ENCODE peak calls at places on chromosomes 7 and 10, in nine cellular contexts. F is transverse colon, W is suprapubic skin, P is GM12878, T is heart left ventricle, B is prostate gland, D is H1, U is right lobe of liver, A is uterus. E is an unnamed sample. For H3K36me3, the result is how much of the 10 kb centered on the place peaks cover.

GRCh38 chr7:25054849-25055248 is 70.2 kb downstream of the CYCS start:
- DNase-seq in B (no peak), W (no peak), P (no peak), A (no peak), T (no peak), D (no peak), U (no peak), F (no peak), E (no peak)

GRCh38 chr7:41292457-41292856 is 410.4 kb downstream of the INHBA start:
- DNase-seq in B (no peak), F (no peak), D (no peak), T (no peak), W (no peak), U (no peak), P (no peak), A (no peak), E (no peak)

GRCh38 chr7:8724080-8724718 is 290.8 kb downstream of the NXPH1 start:
- DNase-seq in A (no peak), P (no peak), T (no peak), B (no peak), U (no peak), F (peak), D (peak), W (no peak), E (no peak)

GRCh38 chr7:136868496-136869005 is at the start of gene CHRM2:
- DNase-seq in F (no peak), P (no peak), B (no peak), W (no peak), A (no peak), D (peak), T (peak), U (no peak), E (no peak)

GRCh38 chr10:117818696-117819095 is 228.0 kb downstream of the RAB11FIP2 start:
- DNase-seq in D (no peak), W (no peak), P (no peak), B (no peak), A (no peak), U (no peak), F (no peak), T (no peak), E (no peak)

GRCh38 chr10:57675125-57675524 is 592.6 kb downstream of the IPMK start:
- DNase-seq in B (no peak), A (no peak), T (no peak), D (no peak), W (no peak), U (no peak), P (no peak), F (no peak), E (no peak)

GRCh38 chr7:77284005-77284404 is 84.4 kb upstream of the FGL2 start:
- DNase-seq in A (no peak), T (no peak), U (no peak), B (no peak), D (no peak), W (no peak), P (no peak), F (no peak), E (no peak)

GRCh38 chr7:14835399-14835798 is 67.2 kb downstream of the DGKB start:
- DNase-seq in A (no peak), T (no peak), P (no peak), D (no peak), W (no peak), F (no peak), B (no peak), U (no peak), E (peak)

GRCh38 chr7:43454936-43455518 is 127.9 kb upstream of the STK17A start:
- DNase-seq in B (no peak), A (no peak), D (no peak), T (no peak), P (peak), U (no peak), W (no peak), F (no peak), E (no peak)

GRCh38 chr7:78473011-78473410 is 674.4 kb downstream of the PHTF2 start:
- DNase-seq in D (no peak), B (no peak), U (no peak), F (no peak), T (no peak), A (no peak), P (no peak), W (no peak), E (no peak)

GRCh38 chr7:79159040-79159664 is 294.3 kb downstream of the MAGI2 start:
- DNase-seq in W (no peak), B (no peak), T (no peak), A (no peak), P (no peak), D (no peak), F (no peak), U (no peak), E (no peak)

GRCh38 chr10:11898372-11899066 is 75.4 kb downstream of the PROSER2 start:
- DNase-seq in F (no peak), T (no peak), W (no peak), D (no peak), P (no peak), A (no peak), U (peak), B (peak), E (no peak)

GRCh38 chr10:80484677-80485409 is 30.7 kb downstream of the TSPAN14 start:
- DNase-seq in B (no peak), A (no peak), T (no peak), D (no peak), U (no peak), P (no peak), W (no peak), F (no peak), E (no peak)

GRCh38 chr10:48494611-48495010 is 110.3 kb downstream of the ARHGAP22 start:
- DNase-seq in T (no peak), A (no peak), W (no peak), F (no peak), B (no peak), D (no peak), P (no peak), U (no peak), E (no peak)

GRCh38 chr10:110305767-110306451 is 1.2 kb upstream of the SMNDC1 start:
- DNase-seq in P (peak), T (no peak), B (peak), W (no peak), U (no peak), F (peak), A (no peak), D (no peak), E (peak)

GRCh38 chr10:79345241-79346011 is 1.8 kb upstream of the PPIF start:
- DNase-seq in A (no peak), W (no peak), D (no peak), U (no peak), P (no peak), T (no peak), F (no peak), B (no peak), E (peak)

GRCh38 chr7:84073476-84073875 is 121.1 kb downstream of the SEMA3A start:
- DNase-seq in P (no peak), B (no peak), D (no peak), U (no peak), T (no peak), W (no peak), F (no peak), A (no peak), E (no peak)

GRCh38 chr7:12092499-12093130 is 118.5 kb upstream of the TMEM106B start:
- DNase-seq in T (no peak), U (no peak), B (no peak), W (no peak), D (no peak), A (no peak), P (no peak), F (no peak), E (no peak)

GRCh38 chr10:79904671-79905321 is 44.1 kb downstream of the SFTPD start:
- DNase-seq in B (peak), T (peak), P (no peak), U (peak), F (peak), A (peak), D (peak), W (peak), E (peak)

GRCh38 chr10:52491246-52492000 is 177.3 kb downstream of the DKK1 start:
- DNase-seq in P (no peak), B (no peak), D (no peak), W (no peak), U (no peak), T (no peak), A (no peak), F (no peak), E (no peak)

GRCh38 chr7:95662987-95663386 is 66.7 kb upstream of the PDK4 start:
- DNase-seq in U (no peak), T (no peak), F (no peak), B (no peak), W (no peak), D (no peak), P (no peak), A (no peak), E (no peak)

GRCh38 chr10:46050956-46051355 is 4.9 kb upstream of the MSMB start:
- DNase-seq in T (no peak), W (no peak), B (no peak), A (no peak), U (no peak), P (no peak), F (no peak), D (no peak), E (no peak)

GRCh38 chr10:75019360-75019759 is 92.1 kb upstream of the SAMD8 start:
- DNase-seq in A (no peak), P (no peak), D (no peak), U (no peak), B (no peak), T (no peak), F (no peak), W (no peak), E (no peak)

GRCh38 chr7:28125381-28126046 is 55.1 kb downstream of the JAZF1 start:
- DNase-seq in F (no peak), D (no peak), U (no peak), W (no peak), P (no peak), T (no peak), B (no peak), A (peak), E (no peak)

GRCh38 chr7:116538138-116538537 is 13.3 kb downstream of the CAV1 start:
- DNase-seq in D (no peak), U (no peak), T (no peak), P (no peak), F (no peak), B (no peak), W (no peak), A (no peak), E (no peak)
- H3K36me3 ChIP-seq in D (under half), U (under half), T (half or more), P (under half), F (under half), B (under half), W (under half), A (under half), E (under half)

GRCh38 chr7:100827330-100828226 is at the start of gene EPHB4:
- DNase-seq in P (no peak), A (peak), U (peak), T (peak), D (peak), F (peak), B (peak), W (peak), E (no peak)
- TF ChIP-seq POLR2A in P (no peak), A (peak), U (peak), T (peak), D (peak), F (peak), B (peak), W (no peak), E (no peak)

GRCh38 chr7:151631968-151632749 is 112.5 kb upstream of the RHEB start:
- DNase-seq in U (peak), P (peak), W (peak), T (peak), F (peak), D (peak), A (peak), B (peak), E (peak)
- H3K27ac ChIP-seq in U (peak), P (peak), W (peak), T (peak), F (peak), D (no peak), A (peak), B (peak), E (peak)

DNA sequence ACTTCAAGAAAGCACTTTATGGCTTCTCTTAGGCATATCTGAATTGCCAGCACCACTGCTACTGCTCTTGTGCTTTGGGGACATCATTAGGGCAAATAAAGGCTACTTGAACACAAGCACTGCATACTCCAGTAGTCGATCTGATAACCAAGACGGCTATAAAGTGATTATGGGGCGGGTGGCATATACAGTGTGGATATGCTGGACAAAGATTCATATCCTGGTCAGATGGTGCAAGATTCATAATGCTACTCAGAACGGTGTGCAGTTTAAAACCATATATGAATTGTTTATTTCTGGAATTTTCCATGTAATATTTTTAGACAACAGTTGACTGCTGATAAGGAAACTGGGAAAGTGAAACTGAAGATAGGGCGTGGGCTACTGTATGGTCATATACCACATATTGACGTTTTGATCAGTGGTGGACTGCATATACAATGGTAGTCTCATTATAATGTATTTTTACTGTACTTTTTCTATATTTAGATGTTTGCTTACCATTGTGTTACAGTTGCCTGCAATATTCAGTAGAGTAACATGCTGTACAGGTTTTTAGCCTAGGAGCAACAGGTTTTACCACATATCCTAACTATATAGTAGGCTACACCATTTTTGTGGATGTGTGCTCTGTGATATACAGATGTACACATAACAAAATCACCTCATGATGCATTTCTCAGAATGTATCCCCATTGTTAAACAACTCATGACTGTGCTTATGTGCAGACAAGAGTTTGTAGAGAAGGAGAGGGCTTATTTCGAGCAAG is 15.2 kb downstream of the ANLN start:
- DNase-seq in U (no peak), W (no peak), D (no peak), P (no peak), B (no peak), A (no peak), T (no peak), F (no peak), E (no peak)
- H3K36me3 ChIP-seq in U (under half), W (under half), D (under half), P (under half), B (under half), A (under half), T (under half), F (under half), E (under half)

DNA sequence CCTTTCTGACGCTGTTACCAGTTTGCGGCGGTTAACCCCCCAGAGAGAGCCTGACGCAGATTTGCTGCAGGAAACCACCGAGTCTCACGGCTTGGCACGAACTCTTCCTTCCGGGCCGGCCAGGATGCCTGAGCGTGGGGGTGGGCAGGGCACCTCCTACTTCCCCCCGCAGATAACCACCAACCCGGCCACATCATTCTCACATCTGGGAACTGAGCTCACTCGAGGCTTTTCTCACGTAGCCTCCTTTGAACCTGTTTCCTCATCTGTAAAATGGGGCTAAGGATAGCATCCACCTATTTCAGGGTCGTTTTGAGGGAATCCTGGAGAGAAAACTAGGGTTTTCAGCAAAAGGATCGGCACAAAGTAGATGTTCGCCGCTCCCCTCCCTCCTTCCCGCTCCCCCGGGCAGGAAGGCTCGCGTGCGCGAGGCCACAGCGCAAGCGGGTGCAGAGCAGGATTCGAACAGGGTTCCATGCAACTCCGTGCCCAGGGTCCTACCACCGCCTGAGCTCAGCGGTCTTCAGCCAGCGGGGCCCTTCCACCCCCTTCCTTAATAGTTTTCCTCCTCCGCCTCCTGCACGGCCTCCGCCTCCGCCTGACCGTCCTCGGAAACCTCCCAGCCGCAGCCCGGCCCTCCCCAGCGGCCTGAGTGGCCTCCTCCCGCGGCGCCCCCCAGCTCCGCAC is 23.7 kb downstream of the DDIT4 start:
- DNase-seq in W (peak), A (peak), U (peak), B (peak), T (peak), D (no peak), F (peak), P (peak), E (peak)
- TF ChIP-seq POLR2A in W (peak), A (peak), U (no peak), B (peak), T (peak), D (no peak), F (no peak), P (no peak), E (no peak)

GRCh38 chr10:32530231-32530630 is 84.3 kb downstream of the CCDC7 start:
- DNase-seq in A (no peak), B (no peak), U (no peak), W (no peak), F (no peak), T (no peak), P (no peak), D (no peak), E (no peak)
- H3K27ac ChIP-seq in A (no peak), B (no peak), U (no peak), W (no peak), F (no peak), T (no peak), P (no peak), D (no peak), E (no peak)

DNA sequence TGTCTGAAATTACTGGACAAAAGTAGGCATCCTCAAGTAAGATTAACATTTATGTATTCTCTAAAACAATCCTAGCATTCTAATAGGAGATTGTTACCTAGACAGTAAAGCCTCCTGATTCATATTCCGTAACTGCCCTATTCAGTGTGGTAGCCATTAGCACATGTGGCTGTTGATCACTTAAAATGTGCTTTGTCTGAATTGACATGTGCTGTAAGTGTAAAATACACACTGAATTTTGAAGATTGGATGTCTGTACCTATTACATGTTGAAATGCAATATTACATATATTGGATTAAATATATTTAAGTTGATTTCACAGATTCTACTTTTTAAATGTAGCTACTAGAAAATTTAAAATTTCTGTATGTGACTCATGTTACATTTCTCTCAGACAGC is 14.6 kb downstream of the EDRF1 start:
- DNase-seq in U (no peak), D (no peak), B (no peak), W (no peak), P (no peak), T (no peak), F (no peak), A (no peak), E (no peak)
- H3K36me3 ChIP-seq in U (under half), D (half or more), B (under half), W (half or more), P (under half), T (half or more), F (half or more), A (under half), E (half or more)

GRCh38 chr7:100428967-100429636 is 529 bp upstream of the MEPCE start:
- DNase-seq in T (peak), W (peak), A (peak), P (peak), F (peak), B (peak), D (peak), U (peak), E (peak)
- TF ChIP-seq POLR2A in T (peak), W (peak), A (peak), P (peak), F (peak), B (no peak), D (peak), U (peak), E (peak)

GRCh38 chr7:150723467-150723866 is 7.1 kb downstream of the GIMAP1 start:
- DNase-seq in F (no peak), T (no peak), P (no peak), U (no peak), D (no peak), W (no peak), B (no peak), A (no peak), E (no peak)

GRCh38 chr7:150722403-150723065 is 6.1 kb downstream of the GIMAP1 start:
- DNase-seq in T (no peak), F (no peak), D (no peak), P (no peak), B (no peak), W (no peak), U (no peak), A (no peak), E (no peak)

GRCh38 chr7:150721970-150722373 is 5.6 kb downstream of the GIMAP1 start:
- DNase-seq in T (peak), D (no peak), F (no peak), W (no peak), A (no peak), P (no peak), U (no peak), B (no peak), E (no peak)

GRCh38 chr7:150717821-150718420 is 1.5 kb downstream of the GIMAP1 start:
- DNase-seq in D (no peak), W (no peak), U (no peak), P (no peak), T (no peak), F (no peak), A (no peak), B (no peak), E (no peak)

DNA sequence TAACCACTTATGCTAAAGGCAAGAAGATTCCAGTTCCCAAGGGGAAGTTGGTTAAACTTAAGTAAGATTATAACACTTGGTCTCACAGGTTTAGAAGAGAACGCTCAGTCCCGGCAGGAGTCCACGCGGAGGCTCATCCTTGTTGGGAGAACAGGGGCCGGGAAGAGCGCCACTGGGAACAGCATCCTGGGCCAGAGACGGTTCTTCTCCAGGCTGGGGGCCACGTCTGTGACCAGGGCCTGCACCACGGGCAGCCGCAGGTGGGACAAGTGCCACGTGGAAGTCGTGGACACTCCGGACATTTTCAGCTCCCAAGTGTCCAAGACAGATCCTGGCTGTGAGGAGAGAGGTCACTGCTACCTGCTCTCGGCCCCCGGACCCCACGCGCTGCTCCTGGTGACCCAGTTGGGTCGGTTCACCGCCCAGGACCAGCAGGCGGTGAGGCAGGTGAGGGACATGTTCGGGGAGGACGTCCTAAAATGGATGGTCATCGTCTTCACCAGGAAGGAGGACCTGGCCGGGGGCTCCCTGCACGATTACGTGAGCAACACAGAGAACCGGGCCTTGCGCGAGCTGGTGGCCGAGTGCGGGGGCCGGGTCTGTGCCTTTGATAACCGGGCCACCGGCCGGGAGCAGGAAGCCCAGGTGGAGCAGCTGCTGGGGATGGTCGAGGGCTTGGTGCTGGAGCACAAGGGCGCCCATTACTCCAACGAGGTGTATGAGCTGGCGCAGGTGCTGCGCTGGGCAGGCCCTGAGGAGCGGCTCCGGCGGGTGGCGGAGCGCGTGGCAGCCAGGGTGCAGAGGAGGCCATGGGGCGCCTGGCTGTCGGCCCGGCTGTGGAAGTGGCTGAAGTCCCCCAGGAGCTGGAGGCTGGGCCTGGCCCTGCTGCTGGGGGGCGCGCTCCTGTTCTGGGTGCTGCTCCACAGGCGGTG is 3.8 kb downstream of the GIMAP1 start:
- DNase-seq in P (no peak), D (no peak), W (no peak), A (no peak), T (no peak), U (no peak), B (no peak), F (no peak), E (no peak)
- H3K27ac ChIP-seq in P (no peak), D (no peak), W (no peak), A (no peak), T (peak), U (no peak), B (no peak), F (peak), E (peak)

E was measured in gastrocnemius medialis.